ENCODE peak calls at places on chromosome X, in four cellular contexts. H is AG08396, G is HT1080, Z is NCI-H1436. D is an unnamed sample.

GRCh38 chrX:9644335-9644734 is 121.3 kb downstream of the GPR143 start:
- DNase-seq in H (no peak), G (no peak), Z (no peak), D (peak; percentile 16)

GRCh38 chrX:133254666-133255065 is 36.5 kb upstream of the TFDP3 start:
- DNase-seq in H (no peak), G (peak; percentile 60), Z (no peak), D (no peak)

GRCh38 chrX:152989292-152989658 is 4.6 kb downstream of the PNMA5 start:
- DNase-seq in H (no peak), G (no peak), Z (no peak), D (peak; percentile 25)

GRCh38 chrX:1215123-1215823 is 2.8 kb upstream of the CRLF2 start:
- DNase-seq in H (no peak), G (no peak), Z (no peak), D (peak; percentile 8)

GRCh38 chrX:30657542-30658238 is 4.5 kb downstream of the GK start:
- DNase-seq in H (no peak), G (peak; percentile 9), Z (no peak), D (no peak)

GRCh38 chrX:46812445-46812844 is 24.4 kb upstream of the RP2 start:
- DNase-seq in H (no peak), G (no peak), Z (no peak), D (no peak)

GRCh38 chrX:130575831-130576404 is 174.1 kb downstream of the RBMX2 start:
- DNase-seq in H (peak; percentile 55), G (no peak), Z (peak; percentile 39), D (peak; percentile 23)

GRCh38 chrX:150587585-150588503 is 19.4 kb downstream of the MTM1 start:
- DNase-seq in H (peak; percentile 20), G (no peak), Z (no peak), D (peak; percentile 7)

GRCh38 chrX:18725316-18725943 is 18.0 kb downstream of the PPEF1 start:
- DNase-seq in H (no peak), G (no peak), Z (no peak), D (no peak)

GRCh38 chrX:109622270-109622669 is 2.7 kb downstream of the KCNE5 start:
- DNase-seq in H (no peak), G (no peak), Z (no peak), D (no peak)

GRCh38 chrX:9997524-9997923 is 30.4 kb downstream of the CLDN34 start:
- DNase-seq in H (no peak), G (no peak), Z (no peak), D (peak; percentile 41)

GRCh38 chrX:54087661-54088060 is 43.4 kb upstream of the PHF8 start:
- DNase-seq in H (no peak), G (no peak), Z (no peak), D (no peak)

GRCh38 chrX:634306-634958 is 3.8 kb downstream of the SHOX start:
- DNase-seq in H (no peak), G (no peak), Z (no peak), D (no peak)

GRCh38 chrX:151752847-151753246 is 18.3 kb downstream of the CNGA2 start:
- DNase-seq in H (no peak), G (no peak), Z (no peak), D (no peak)

GRCh38 chrX:44012484-44013096 is 39.4 kb upstream of the NDP start:
- DNase-seq in H (peak; percentile 21), G (peak; percentile 98), Z (no peak), D (no peak)

GRCh38 chrX:83916525-83916924 is 55.6 kb downstream of the CYLC1 start:
- DNase-seq in H (peak; percentile 3), G (peak; percentile 6), Z (peak; percentile 9), D (peak; percentile 0)

GRCh38 chrX:53357799-53358530 is 64.5 kb downstream of the SMC1A start:
- DNase-seq in H (peak; percentile 24), G (no peak), Z (no peak), D (no peak)

GRCh38 chrX:11129546-11129945 is 18.4 kb downstream of the HCCS start:
- DNase-seq in H (no peak), G (no peak), Z (no peak), D (no peak)

GRCh38 chrX:69995400-69996101 is 54.2 kb downstream of the AWAT2 start:
- DNase-seq in H (no peak), G (no peak), Z (no peak), D (no peak)

D was measured in GM20000.